ENCODE peak calls at places on chromosomes 16 and 17, in five cellular contexts. D, G, Y, W and N are unnamed samples.

GRCh38 chr16:51326131-51326856 is 175.2 kb upstream of the SALL1 start:
- DNase-seq in D (no peak), G (peak), Y (no peak), W (peak), N (peak)

GRCh38 chr17:4368341-4368740 is 1.9 kb upstream of the UBE2G1 start:
- DNase-seq in W (no peak), Y (no peak), G (no peak), D (no peak), N (no peak)

GRCh38 chr17:17750881-17751280 is 69.6 kb downstream of the RAI1 start:
- DNase-seq in Y (no peak), W (no peak), G (no peak), D (no peak), N (no peak)

GRCh38 chr16:20910781-20911321 is 10.3 kb downstream of the LYRM1 start:
- DNase-seq in G (peak), W (peak), Y (no peak), D (no peak), N (no peak)

GRCh38 chr16:89710709-89711564 is 9.4 kb upstream of the SPATA2L start:
- DNase-seq in G (no peak), W (no peak), D (no peak), Y (no peak), N (peak)

GRCh38 chr17:74288785-74289184 is 14.8 kb downstream of the DNAI2 start:
- DNase-seq in D (no peak), W (no peak), G (no peak), Y (no peak), N (no peak)

GRCh38 chr17:73650147-73650546 is 5.9 kb upstream of the SDK2 start:
- DNase-seq in Y (no peak), D (no peak), W (no peak), G (no peak), N (peak)

GRCh38 chr16:69814561-69814960 is 52.4 kb downstream of the WWP2 start:
- DNase-seq in Y (no peak), W (no peak), G (no peak), D (no peak), N (no peak)

GRCh38 chr16:72493681-72494415 is 321.9 kb upstream of the PMFBP1 start:
- DNase-seq in Y (no peak), D (no peak), G (no peak), W (peak), N (no peak)

GRCh38 chr17:260944-261343 is 79.5 kb upstream of the DOC2B start:
- DNase-seq in Y (peak), G (no peak), W (no peak), D (no peak), N (no peak)

DNA sequence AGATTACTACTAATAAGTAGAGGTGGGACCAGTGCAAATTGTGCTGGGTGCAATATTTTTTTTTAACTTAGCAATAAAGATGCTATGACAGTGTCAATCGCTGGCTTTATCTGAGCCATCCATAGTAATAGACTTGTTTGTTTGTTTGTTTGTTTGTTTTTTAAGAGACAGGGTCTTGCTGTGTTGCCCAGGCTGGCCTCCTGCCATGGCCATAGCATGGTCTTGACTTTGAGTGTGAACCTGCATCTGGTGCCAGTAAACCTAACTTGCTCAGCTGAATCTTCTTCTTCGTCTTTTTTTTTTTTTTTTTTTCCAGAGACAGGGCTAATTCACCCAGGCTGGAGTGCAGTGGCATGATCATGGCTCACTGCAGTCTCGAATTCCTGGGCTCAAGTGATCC is 46.6 kb downstream of the ZNRF1 start:
- DNase-seq in D (no peak), W (no peak), G (no peak), Y (no peak), N (no peak)
- H3K27ac ChIP-seq in D (no peak), W (no peak), G (no peak), Y (no peak), N (no peak)

GRCh38 chr17:10114931-10115535 is 83.4 kb downstream of the GAS7 start:
- DNase-seq in G (peak), Y (no peak), W (peak), D (no peak), N (peak)
- H3K4me3 ChIP-seq in G (peak), Y (no peak), W (peak), D (no peak), N (no peak)

DNA sequence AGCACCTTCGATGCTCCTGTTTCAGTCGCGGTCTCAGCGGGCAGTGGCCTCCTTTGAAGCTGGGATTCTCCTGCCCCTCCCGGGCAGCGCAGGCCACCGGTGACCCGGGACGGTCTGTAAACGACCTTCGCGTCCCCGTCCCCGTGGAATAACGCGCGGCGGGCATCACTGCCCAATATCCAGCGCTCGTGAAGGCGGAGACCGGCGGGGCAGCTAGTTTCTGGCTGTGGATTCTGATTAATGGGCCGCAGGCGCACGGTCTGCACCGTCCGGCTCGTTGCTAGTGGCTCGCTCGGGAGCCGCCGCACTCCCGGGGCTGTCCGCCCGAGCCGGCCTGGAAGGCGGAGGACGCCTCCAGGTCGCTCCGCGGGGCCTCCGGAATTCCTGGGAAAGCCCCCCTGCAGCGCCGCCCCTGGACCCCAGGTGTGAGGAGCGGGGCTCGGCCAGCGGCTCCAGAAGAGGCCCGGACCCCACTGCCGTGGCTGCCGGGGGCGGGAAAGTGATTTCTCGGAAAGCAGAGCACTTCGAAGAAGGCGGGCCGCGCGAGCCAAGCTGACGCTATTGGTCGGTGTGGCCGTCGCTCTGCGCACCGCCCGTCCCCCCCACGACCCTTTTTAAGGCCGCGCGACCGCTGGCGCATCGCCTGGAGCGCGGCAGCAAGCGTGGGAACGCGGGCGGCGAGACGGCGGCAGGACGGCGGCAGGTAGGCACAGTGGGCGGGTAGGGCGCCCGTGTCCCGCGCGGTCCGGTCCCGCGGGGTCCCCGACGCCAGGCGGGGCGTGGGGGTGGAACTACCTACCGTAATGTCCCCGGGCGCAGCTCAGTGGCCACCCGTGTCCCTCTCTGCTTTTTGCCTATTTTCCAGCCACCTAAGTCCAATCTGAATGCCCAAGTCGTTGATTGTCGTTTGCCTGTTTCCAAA is at the start of gene IRF8:
- DNase-seq in Y (peak), G (peak), D (peak), W (no peak), N (peak)
- H3K4ac ChIP-seq in Y (no peak), G (no peak), D (no peak), W (no peak), N (no peak)

DNA sequence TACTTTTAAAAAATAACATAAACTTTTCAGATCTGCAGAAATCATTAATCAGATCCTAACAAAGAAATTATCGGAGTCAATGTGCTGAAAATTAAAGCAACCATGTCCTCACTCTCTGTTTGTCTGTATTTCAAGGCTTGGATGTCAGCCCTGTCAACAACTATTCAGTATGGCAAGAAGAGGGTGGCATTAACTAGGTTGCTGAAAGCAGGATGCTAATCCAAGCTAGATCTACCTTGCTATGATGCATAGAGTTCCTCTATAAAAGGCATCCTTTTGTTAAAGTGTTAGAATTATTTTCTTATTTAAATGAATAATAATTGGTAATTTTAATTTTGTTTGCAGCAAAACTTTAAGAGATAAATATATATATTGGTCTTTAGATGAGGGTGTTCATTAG is 800.8 kb downstream of the CDH11 start:
- DNase-seq in W (no peak), G (no peak), Y (no peak), D (no peak), N (no peak)
- H3K27ac ChIP-seq in W (no peak), G (no peak), Y (no peak), D (no peak), N (no peak)

DNA sequence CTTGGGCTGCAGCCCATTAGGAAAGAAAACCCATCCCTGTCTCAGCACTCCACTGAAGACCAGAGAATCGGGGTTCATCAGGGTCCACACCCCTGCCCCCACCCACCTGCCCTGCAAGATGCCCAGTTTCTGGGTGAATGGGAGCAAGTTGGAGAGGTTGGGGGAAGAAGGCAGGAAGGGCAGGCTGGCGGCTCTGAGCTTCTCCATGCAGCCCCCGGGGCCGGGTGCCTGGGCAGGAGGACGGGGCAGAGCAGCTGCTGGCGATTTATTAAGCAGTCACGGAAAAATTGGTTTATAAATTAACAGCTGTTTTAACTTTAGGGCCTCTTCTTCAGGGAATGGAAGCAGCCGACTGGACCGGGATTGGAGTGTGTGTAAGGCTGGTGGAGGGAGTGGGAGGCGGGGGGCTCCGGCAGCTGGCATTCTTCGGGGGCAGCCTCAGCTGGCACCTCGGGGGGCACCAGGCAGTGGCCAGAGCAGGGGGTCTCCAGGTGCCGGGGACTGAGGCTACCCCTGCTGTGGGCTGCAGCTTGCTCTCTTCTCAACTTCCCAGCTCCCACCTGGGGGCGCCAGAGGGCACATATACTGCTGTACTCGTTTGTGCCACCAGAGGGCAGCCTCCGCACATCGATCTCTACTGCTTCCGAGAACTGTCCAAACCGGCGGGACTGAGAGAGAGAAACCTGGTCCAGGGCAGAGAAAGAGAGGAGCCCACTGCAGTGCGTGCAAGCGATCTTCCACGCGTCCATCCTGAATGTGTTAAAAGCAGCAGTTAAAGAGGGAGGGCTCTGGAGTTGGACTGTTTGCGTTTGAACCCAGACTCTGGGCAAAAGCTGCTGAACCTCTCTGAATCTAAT is 5.0 kb upstream of the PPP1R1B start:
- DNase-seq in Y (peak), G (peak), W (peak), D (peak), N (peak)
- H3K4me3 ChIP-seq in Y (no peak), G (peak), W (no peak), D (no peak), N (no peak)

DNA sequence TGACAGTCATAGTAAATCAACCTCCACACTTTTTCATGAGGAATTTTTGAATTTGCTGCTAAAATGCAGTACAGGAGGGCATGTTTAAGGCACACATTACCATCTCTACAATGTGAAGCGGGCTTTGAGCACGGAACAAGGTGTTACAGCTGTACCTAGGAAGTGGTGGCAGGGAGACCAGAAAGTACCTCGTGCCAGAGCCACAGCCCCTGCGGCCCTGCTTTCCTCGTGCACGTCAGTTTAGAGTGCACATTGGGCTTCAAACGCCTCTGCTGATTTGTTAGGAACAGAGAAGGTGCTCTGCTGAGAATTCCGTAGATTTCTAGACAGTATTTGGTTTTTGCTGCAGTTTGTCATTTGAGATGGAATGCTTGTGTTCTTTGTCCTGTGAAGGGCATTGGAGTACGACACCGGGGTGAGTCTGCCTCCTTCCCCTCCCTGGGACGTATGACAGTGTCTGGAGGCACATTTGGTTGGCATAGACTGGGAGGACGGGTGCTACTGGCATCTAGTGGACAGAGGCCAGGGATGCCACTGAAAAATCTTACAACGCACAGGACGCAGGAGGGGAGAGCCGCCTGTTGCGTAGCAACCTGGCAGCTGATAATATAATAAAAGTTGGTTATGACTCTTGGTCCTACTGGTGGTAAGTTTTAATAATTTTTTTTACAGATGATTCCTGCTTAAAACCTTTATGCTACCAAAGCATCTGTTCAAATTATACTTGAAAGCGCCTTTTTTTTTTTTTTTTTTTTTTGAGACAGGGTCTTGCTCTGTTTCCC is 9.1 kb downstream of the FOXK2 start:
- DNase-seq in Y (no peak), G (peak), W (peak), D (no peak), N (no peak)
- H3K4ac ChIP-seq in Y (no peak), G (no peak), W (no peak), D (no peak), N (no peak)